ENCODE peak calls at places on chromosomes 12 and 14, in ten cellular contexts. F is A549, M is stomach, I is sigmoid colon, V is suprapubic skin, X is HepG2, G is H1, A is transverse colon, J is tibial nerve, K is GM12878. R is an unnamed sample.

GRCh38 chr14:78904094-78904493 is 733.9 kb downstream of the NRXN3 start:
- DNase-seq in F (peak), J (no peak), K (no peak), M (no peak), G (no peak), V (no peak), X (no peak), I (no peak), A (no peak), R (no peak)

GRCh38 chr14:64117671-64118402 is 176.3 kb downstream of the ESR2 start:
- DNase-seq in J (no peak), I (no peak), X (no peak), F (peak), G (no peak), M (peak), V (no peak), K (no peak), A (no peak), R (no peak)

GRCh38 chr12:131105351-131105735 is 151.6 kb downstream of the ADGRD1 start:
- DNase-seq in M (no peak), G (no peak), K (no peak), J (no peak), X (no peak), V (no peak), A (no peak), F (no peak), I (peak), R (no peak)

GRCh38 chr12:86261606-86262005 is 5.4 kb upstream of the MGAT4C start:
- DNase-seq in I (no peak), M (no peak), J (no peak), X (no peak), A (no peak), V (no peak), G (no peak), K (no peak), F (no peak), R (no peak)

GRCh38 chr14:93991212-93991611 is 5.9 kb upstream of the CCDC197 start:
- DNase-seq in V (no peak), J (no peak), F (no peak), M (no peak), A (no peak), X (no peak), I (no peak), G (no peak), K (no peak), R (no peak)

GRCh38 chr12:103737881-103738280 is 103.2 kb downstream of the NT5DC3 start:
- DNase-seq in M (no peak), I (no peak), J (no peak), A (no peak), F (no peak), V (no peak), K (no peak), G (no peak), X (no peak), R (no peak)

GRCh38 chr14:93956514-93957332 is 19.6 kb downstream of the ASB2 start:
- DNase-seq in J (no peak), V (no peak), I (no peak), M (no peak), K (no peak), X (no peak), G (no peak), F (no peak), A (peak), R (no peak)

GRCh38 chr12:114480309-114481199 is 74.6 kb upstream of the TBX5 start:
- DNase-seq in A (no peak), J (no peak), V (peak), M (no peak), F (no peak), X (no peak), I (no peak), K (no peak), G (no peak), R (no peak)

GRCh38 chr12:68405292-68405900 is 73.2 kb upstream of the MDM1 start:
- DNase-seq in F (peak), J (peak), A (no peak), G (no peak), X (no peak), M (no peak), V (no peak), K (no peak), I (no peak), R (no peak)
- H3K4me3 ChIP-seq in F (no peak), J (no peak), A (no peak), G (no peak), X (no peak), M (peak), V (no peak), K (no peak), I (no peak), R (no peak)

DNA sequence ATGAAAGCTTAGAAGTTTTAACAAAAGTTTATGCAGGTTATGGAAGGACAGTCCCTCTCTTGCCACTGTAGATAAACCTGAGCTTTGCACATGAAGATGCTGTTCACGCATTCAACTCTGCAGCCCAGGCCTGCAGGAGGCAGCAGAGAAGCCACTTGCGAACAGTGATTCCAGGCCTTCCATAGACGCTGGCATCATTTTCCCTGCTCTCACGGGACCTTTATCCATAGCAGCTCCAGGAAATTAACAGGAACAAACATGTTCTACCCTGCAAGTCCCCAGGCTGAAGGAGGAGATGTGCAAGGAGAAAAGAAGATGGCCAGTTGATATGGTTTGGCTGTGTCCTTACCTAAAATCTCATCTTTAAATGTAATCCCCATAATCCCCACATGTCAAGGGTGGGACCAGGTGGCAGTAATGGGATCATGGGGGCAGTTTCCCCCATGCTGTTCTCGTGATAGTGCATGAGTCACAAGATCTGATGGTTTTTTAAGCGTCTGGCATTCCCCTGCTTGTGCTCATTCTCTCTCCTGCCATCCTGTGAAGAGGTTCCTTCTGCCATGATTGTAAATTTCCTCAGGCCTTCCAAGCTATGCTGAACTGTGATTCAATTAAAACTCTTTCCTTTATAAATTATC is 2.0 kb downstream of the ERP27 start:
- DNase-seq in F (peak), K (no peak), V (no peak), G (no peak), J (no peak), I (no peak), M (no peak), X (no peak), A (no peak), R (no peak)
- TF ChIP-seq EP300 in F (no peak), K (no peak), V (no peak), G (no peak), J (no peak), I (no peak), M (no peak), X (no peak), A (no peak), R (no peak)

GRCh38 chr14:69484444-69485113 is at the start of gene PLEKHD1:
- DNase-seq in I (no peak), F (no peak), X (no peak), K (no peak), V (no peak), A (no peak), G (peak), J (no peak), M (peak), R (no peak)
- H3K4me3 ChIP-seq in I (peak), F (peak), X (peak), K (no peak), V (peak), A (no peak), G (peak), J (no peak), M (peak), R (peak)

GRCh38 chr12:123996581-123996980 is 23.6 kb downstream of the ZNF664 start:
- DNase-seq in I (no peak), F (no peak), J (no peak), M (no peak), G (no peak), K (no peak), V (no peak), A (no peak), X (no peak), R (no peak)
- TF ChIP-seq EP300 in I (no peak), F (no peak), J (no peak), M (no peak), G (no peak), K (no peak), V (no peak), A (no peak), X (no peak), R (no peak)

GRCh38 chr12:52850681-52851080 is 1.9 kb upstream of the KRT78 start:
- DNase-seq in V (peak), F (no peak), A (no peak), M (no peak), I (no peak), K (no peak), G (no peak), J (no peak), X (no peak), R (no peak)
- H3K4me3 ChIP-seq in V (no peak), F (no peak), A (no peak), M (no peak), I (no peak), K (no peak), G (no peak), J (no peak), X (no peak), R (no peak)

R was measured in ovary.